ENCODE peak calls at places on chromosome 17, in seven cellular contexts. N, I, K, O, B, D and T are unnamed samples.

GRCh38 chr17:47776330-47777197 is 43.5 kb downstream of the TBX21 start:
- DNase-seq in D (peak; percentile 42), I (no peak), O (no peak), K (peak; percentile 63), B (no peak), N (no peak), T (peak; percentile 31)

GRCh38 chr17:14940112-14940945 is 324.8 kb downstream of the PMP22 start:
- DNase-seq in B (no peak), K (peak; percentile 7), I (no peak), D (no peak), O (no peak), N (no peak), T (no peak)

GRCh38 chr17:29909604-29910003 is 20.4 kb downstream of the SSH2 start:
- DNase-seq in D (peak; percentile 52), K (no peak), I (no peak), O (no peak), B (no peak), N (no peak), T (no peak)

GRCh38 chr17:27466748-27467375 is 10.6 kb downstream of the KSR1 start:
- DNase-seq in K (no peak), N (no peak), I (no peak), D (no peak), B (no peak), O (no peak), T (no peak)

GRCh38 chr17:74981979-74982662 is 5.3 kb upstream of the CDR2L start:
- DNase-seq in D (peak; percentile 23), I (peak; percentile 69), K (peak; percentile 59), B (peak; percentile 79), N (peak; percentile 74), O (peak; percentile 85), T (peak; percentile 83)

GRCh38 chr17:55330344-55330933 is 65.7 kb downstream of the HLF start:
- DNase-seq in D (no peak), O (no peak), I (no peak), N (no peak), K (no peak), B (no peak), T (no peak)

GRCh38 chr17:82077617-82078358 is 12.2 kb upstream of the DUS1L start:
- DNase-seq in D (no peak), O (no peak), K (peak; percentile 20), I (peak; percentile 75), B (no peak), N (no peak), T (no peak)

GRCh38 chr17:13735444-13735843 is 133.7 kb upstream of the HS3ST3A1 start:
- DNase-seq in K (peak; percentile 30), B (no peak), N (no peak), D (peak; percentile 5), I (no peak), O (no peak), T (no peak)

GRCh38 chr17:82950525-82951102 is 110.8 kb upstream of the ZNF750 start:
- DNase-seq in K (no peak), N (peak; percentile 1), D (no peak), O (peak; percentile 36), I (peak; percentile 9), B (no peak), T (no peak)

GRCh38 chr17:14903810-14904209 is 361.3 kb downstream of the PMP22 start:
- DNase-seq in O (no peak), D (peak; percentile 54), N (no peak), I (no peak), K (no peak), B (no peak), T (no peak)

GRCh38 chr17:309361-309888 is 43.2 kb downstream of the RPH3AL start:
- DNase-seq in K (peak; percentile 29), I (no peak), O (no peak), N (no peak), D (no peak), B (no peak), T (no peak)

GRCh38 chr17:42901535-42902229 is 1.1 kb downstream of the G6PC1 start:
- DNase-seq in O (no peak), N (no peak), D (no peak), I (no peak), K (no peak), B (peak; percentile 78), T (no peak)

GRCh38 chr17:77439382-77440013 is 298.7 kb downstream of the SEC14L1 start:
- DNase-seq in I (no peak), D (no peak), O (no peak), B (no peak), K (no peak), N (peak; percentile 36), T (no peak)

GRCh38 chr17:12536021-12536420 is 129.7 kb upstream of the MYOCD start:
- DNase-seq in I (no peak), K (no peak), B (peak; percentile 71), D (peak; percentile 26), N (no peak), O (peak; percentile 69), T (no peak)

GRCh38 chr17:41396340-41396739 is 1.1 kb downstream of the KRT31 start:
- DNase-seq in N (no peak), D (no peak), B (no peak), I (no peak), K (no peak), O (no peak), T (no peak)

GRCh38 chr17:27224526-27225315 is 69.2 kb upstream of the WSB1 start:
- DNase-seq in B (no peak), I (no peak), D (no peak), K (no peak), N (no peak), O (no peak), T (no peak)

GRCh38 chr17:9064311-9064834 is 43.1 kb downstream of the NTN1 start:
- DNase-seq in B (no peak), I (no peak), O (no peak), K (no peak), D (no peak), N (no peak), T (no peak)

GRCh38 chr17:71649986-71650385 is 470.8 kb upstream of the SOX9 start:
- DNase-seq in O (no peak), N (no peak), I (no peak), D (peak; percentile 86), K (no peak), B (no peak), T (no peak)

GRCh38 chr17:80872999-80873951 is 118.4 kb upstream of the CHMP6 start:
- DNase-seq in B (no peak), I (no peak), K (no peak), D (no peak), N (peak; percentile 39), O (peak; percentile 6), T (no peak)

GRCh38 chr17:60158751-60159478 is 9.1 kb downstream of the CA4 start:
- DNase-seq in K (peak; percentile 54), D (peak; percentile 36), B (no peak), O (no peak), I (no peak), N (no peak), T (no peak)

GRCh38 chr17:76268015-76268749 is 3.0 kb downstream of the UBALD2 start:
- DNase-seq in D (peak; percentile 45), N (peak; percentile 84), O (peak; percentile 93), B (peak; percentile 74), K (peak; percentile 93), I (peak; percentile 56), T (no peak)

GRCh38 chr17:64506576-64507417 is at the start of gene CEP95:
- DNase-seq in D (peak; percentile 98), O (peak; percentile 99), K (peak; percentile 99), N (peak; percentile 96), I (peak; percentile 99), B (peak; percentile 93), T (peak; percentile 45)

GRCh38 chr17:64205804-64206203 is 57.3 kb downstream of the TEX2 start:
- DNase-seq in K (no peak), O (no peak), N (no peak), B (no peak), I (no peak), D (peak; percentile 63), T (no peak)

GRCh38 chr17:29140051-29140582 is 40.1 kb downstream of the MYO18A start:
- DNase-seq in D (peak; percentile 51), I (peak; percentile 85), O (peak; percentile 93), B (peak; percentile 88), K (peak; percentile 71), N (peak; percentile 91), T (no peak)

GRCh38 chr17:69141802-69142472 is at the start of gene ABCA6:
- DNase-seq in B (no peak), O (no peak), K (peak; percentile 93), I (peak; percentile 16), D (no peak), N (no peak), T (no peak)

GRCh38 chr17:57935833-57936807 is 19.1 kb downstream of the CUEDC1 start:
- DNase-seq in N (peak; percentile 81), K (peak; percentile 79), B (no peak), I (peak; percentile 72), O (peak; percentile 91), D (peak; percentile 55), T (peak; percentile 77)

GRCh38 chr17:34988644-34989043 is 8.3 kb downstream of the LIG3 start:
- DNase-seq in N (no peak), D (no peak), O (no peak), B (no peak), K (no peak), I (no peak), T (no peak)

DNA sequence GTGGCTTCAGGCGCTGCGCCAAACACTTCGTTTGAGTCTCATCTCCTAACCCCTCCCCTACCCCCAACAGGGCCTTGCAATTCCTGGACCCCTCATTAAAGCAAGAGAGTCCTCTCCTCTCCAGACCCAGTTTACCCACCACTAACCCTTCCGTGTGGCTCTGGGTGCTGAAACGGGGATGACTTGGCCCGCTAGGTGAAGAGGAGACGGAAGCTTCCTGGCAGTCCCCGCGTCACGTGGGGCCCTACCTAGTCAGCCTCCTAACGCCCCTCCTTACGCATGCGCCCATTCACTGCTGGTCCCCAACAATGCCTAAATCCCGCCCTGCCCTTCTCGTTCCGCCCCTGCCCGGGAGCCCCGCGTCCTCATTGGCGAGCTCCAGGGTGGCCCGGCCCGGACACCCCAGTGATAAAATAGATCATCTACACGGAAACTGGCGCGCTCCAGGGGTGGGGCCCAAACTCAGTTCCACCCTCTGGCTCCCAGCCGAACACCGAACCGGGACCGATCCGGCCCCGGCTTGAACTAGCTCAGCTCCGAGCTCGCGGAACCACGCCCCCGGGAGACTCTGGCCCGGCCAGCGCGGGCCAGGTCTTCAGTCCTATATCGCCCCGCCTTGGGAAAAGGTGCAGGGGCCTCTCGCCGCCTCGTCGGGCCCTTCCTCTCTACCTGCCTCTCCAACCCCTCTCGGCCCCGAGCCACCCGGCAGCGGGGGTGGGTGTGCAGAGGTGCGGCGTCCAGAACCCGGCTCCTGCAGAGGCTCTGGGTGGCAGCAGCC is at the start of gene SLC16A13:
- DNase-seq in N (peak; percentile 94), O (peak; percentile 98), B (peak; percentile 96), K (peak; percentile 96), D (peak; percentile 94), I (peak; percentile 93), T (peak; percentile 99)
- TF ChIP-seq CTCF in N (no peak), O (no peak), B (no peak), K (no peak), D (no peak), I (no peak), T (no peak)

GRCh38 chr17:37231882-37232281 is 143.9 kb upstream of the C17orf78 start:
- DNase-seq in D (no peak), O (no peak), B (no peak), N (no peak), I (no peak), K (no peak), T (no peak)
- TF ChIP-seq CTCF in D (no peak), O (no peak), B (no peak), N (no peak), I (no peak), K (no peak), T (no peak)

GRCh38 chr17:2421315-2422147 is 20.7 kb upstream of the MNT start:
- DNase-seq in D (peak; percentile 50), I (no peak), N (no peak), K (no peak), O (no peak), B (no peak), T (peak; percentile 57)
- TF ChIP-seq CTCF in D (peak; percentile 42), I (no peak), N (peak; percentile 29), K (peak; percentile 4), O (peak; percentile 14), B (no peak), T (peak; percentile 39)

GRCh38 chr17:22695228-22695619 is 1002.9 kb downstream of the KCNJ18 start:
- DNase-seq in B (no peak), D (no peak), K (no peak), O (peak; percentile 57), N (no peak), I (no peak), T (no peak)
- TF ChIP-seq CTCF in B (no peak), D (no peak), K (no peak), O (no peak), N (no peak), I (no peak), T (no peak)